ENCODE peak calls at places on chromosomes 3 and 15, in four cellular contexts. X is activated CD8-positive, alpha-beta memory T cell treated with anti-CD3 and anti-CD28 coated beads, Interleukin-2, amount 10 ng/mL, durations not matched to agents 7 days and 5 days; I is skeletal muscle cell; B is GM12865. O is an unnamed sample.

GRCh38 chr3:49263490-49263889 is 13.5 kb downstream of the C3orf62 start:
- DNase-seq in B (no peak), I (no peak), X (no peak), O (no peak)

GRCh38 chr3:175948041-175948440 is 1088.9 kb downstream of the NAALADL2 start:
- DNase-seq in B (no peak), I (no peak), X (no peak), O (no peak)

GRCh38 chr3:106457278-106458210 is 588.7 kb upstream of the CBLB start:
- DNase-seq in B (peak), X (peak), I (peak), O (no peak)

GRCh38 chr3:142723968-142724681 is at the start of gene TRPC1:
- DNase-seq in X (peak), I (peak), B (peak), O (peak)

GRCh38 chr3:32821686-32822296 is 4.0 kb downstream of the TRIM71 start:
- DNase-seq in I (no peak), X (no peak), B (no peak), O (no peak)

GRCh38 chr3:58175098-58175428 is 35.7 kb downstream of the DNASE1L3 start:
- DNase-seq in I (no peak), B (no peak), X (no peak), O (no peak)

GRCh38 chr3:69410301-69410700 is 24.4 kb upstream of the FRMD4B start:
- DNase-seq in I (no peak), X (peak), B (peak), O (no peak)

GRCh38 chr3:156892701-156893100 is 66.5 kb downstream of the LEKR1 start:
- DNase-seq in X (no peak), B (no peak), I (peak), O (no peak)

GRCh38 chr3:25423780-25424179 is 4.3 kb upstream of the RARB start:
- DNase-seq in I (peak), B (no peak), X (no peak), O (no peak)

GRCh38 chr15:23565395-23566069 is at the start of gene MKRN3:
- DNase-seq in B (no peak), X (peak), I (peak), O (no peak)

GRCh38 chr15:68303134-68303533 is 25.6 kb downstream of the FEM1B start:
- DNase-seq in B (no peak), X (peak), I (no peak), O (no peak)

GRCh38 chr15:51861557-51862350 is 32.3 kb downstream of the TMOD3 start:
- DNase-seq in B (no peak), X (peak), I (no peak), O (no peak)

GRCh38 chr15:68379058-68379758 is 52.8 kb downstream of the ITGA11 start:
- DNase-seq in I (no peak), X (peak), B (no peak), O (no peak)

GRCh38 chr15:48897144-48897814 is 19.3 kb downstream of the EID1 start:
- DNase-seq in B (no peak), I (peak), X (no peak), O (no peak)

GRCh38 chr3:27244374-27244773 is 124.8 kb downstream of the NEK10 start:
- DNase-seq in X (no peak), I (no peak), B (no peak), O (no peak)

GRCh38 chr3:145953316-145953715 is 207.7 kb downstream of the PLOD2 start:
- DNase-seq in X (no peak), I (no peak), B (no peak), O (no peak)

GRCh38 chr15:63192604-63193206 is 3.3 kb downstream of the RAB8B start:
- DNase-seq in X (peak), I (no peak), B (peak), O (no peak)

GRCh38 chr15:27579738-27580137 is 519.4 kb downstream of the OCA2 start:
- DNase-seq in B (no peak), X (no peak), I (no peak), O (no peak)

GRCh38 chr3:45078910-45079522 is 52.9 kb downstream of the CLEC3B start:
- DNase-seq in X (no peak), I (no peak), B (peak), O (no peak)

GRCh38 chr3:137687181-137687880 is 76.8 kb upstream of the SOX14 start:
- DNase-seq in I (no peak), X (no peak), B (no peak), O (no peak)

GRCh38 chr3:4850211-4850927 is 128.9 kb upstream of the BHLHE40 start:
- DNase-seq in I (no peak), B (peak), X (peak), O (no peak)

GRCh38 chr3:42655980-42656679 is 2.6 kb downstream of the ZBTB47 start:
- DNase-seq in B (no peak), I (no peak), X (no peak), O (no peak)